ENCODE peak calls at places on chromosomes 5 and 9, in seven cellular contexts. One of them, this sample, is unnamed.

GRCh38 chr5:13218518-13218917 is 726.0 kb downstream of the DNAH5 start:
- ATAC-seq in naive thymus-derived CD4-positive, alpha-beta T cell: no peak
- ATAC-seq in upper lobe of left lung: no peak
- ATAC-seq in T-cell: no peak
- ATAC-seq in CD8-positive, alpha-beta T cell: no peak
- ATAC-seq in activated CD8-positive, alpha-beta T cell treated with anti-CD3 and anti-CD28 coated beads for 36 hours: no peak
- ATAC-seq in psoas muscle: no peak
- ATAC-seq in this sample: no peak

GRCh38 chr5:104088876-104089778 is 526.5 kb upstream of the NUDT12 start:
- ATAC-seq in naive thymus-derived CD4-positive, alpha-beta T cell: no peak
- ATAC-seq in upper lobe of left lung: no peak
- ATAC-seq in T-cell: no peak
- ATAC-seq in CD8-positive, alpha-beta T cell: no peak
- ATAC-seq in activated CD8-positive, alpha-beta T cell treated with anti-CD3 and anti-CD28 coated beads for 36 hours: no peak
- ATAC-seq in psoas muscle: no peak
- ATAC-seq in this sample: no peak

GRCh38 chr5:167592114-167592513 is 699.3 kb upstream of the WWC1 start:
- ATAC-seq in naive thymus-derived CD4-positive, alpha-beta T cell: no peak
- ATAC-seq in upper lobe of left lung: no peak
- ATAC-seq in T-cell: no peak
- ATAC-seq in CD8-positive, alpha-beta T cell: no peak
- ATAC-seq in activated CD8-positive, alpha-beta T cell treated with anti-CD3 and anti-CD28 coated beads for 36 hours: no peak
- ATAC-seq in psoas muscle: no peak
- ATAC-seq in this sample: no peak

GRCh38 chr5:143572671-143573070 is 169.2 kb upstream of the NR3C1 start:
- ATAC-seq in naive thymus-derived CD4-positive, alpha-beta T cell: no peak
- ATAC-seq in upper lobe of left lung: no peak
- ATAC-seq in T-cell: no peak
- ATAC-seq in CD8-positive, alpha-beta T cell: no peak
- ATAC-seq in activated CD8-positive, alpha-beta T cell treated with anti-CD3 and anti-CD28 coated beads for 36 hours: no peak
- ATAC-seq in psoas muscle: no peak
- ATAC-seq in this sample: no peak

GRCh38 chr5:169778622-169779596 is 141.8 kb downstream of the DOCK2 start:
- ATAC-seq in naive thymus-derived CD4-positive, alpha-beta T cell: no peak
- ATAC-seq in upper lobe of left lung: no peak
- ATAC-seq in T-cell: no peak
- ATAC-seq in CD8-positive, alpha-beta T cell: no peak
- ATAC-seq in activated CD8-positive, alpha-beta T cell treated with anti-CD3 and anti-CD28 coated beads for 36 hours: peak
- ATAC-seq in psoas muscle: no peak
- ATAC-seq in this sample: peak

GRCh38 chr5:112228672-112229071 is 190.4 kb downstream of the EPB41L4A start:
- ATAC-seq in naive thymus-derived CD4-positive, alpha-beta T cell: no peak
- ATAC-seq in upper lobe of left lung: peak
- ATAC-seq in T-cell: no peak
- ATAC-seq in CD8-positive, alpha-beta T cell: no peak
- ATAC-seq in activated CD8-positive, alpha-beta T cell treated with anti-CD3 and anti-CD28 coated beads for 36 hours: no peak
- ATAC-seq in psoas muscle: peak
- ATAC-seq in this sample: no peak

GRCh38 chr5:172722309-172722815 is 48.6 kb downstream of the DUSP1 start:
- ATAC-seq in naive thymus-derived CD4-positive, alpha-beta T cell: peak
- ATAC-seq in upper lobe of left lung: no peak
- ATAC-seq in T-cell: peak
- ATAC-seq in CD8-positive, alpha-beta T cell: peak
- ATAC-seq in activated CD8-positive, alpha-beta T cell treated with anti-CD3 and anti-CD28 coated beads for 36 hours: peak
- ATAC-seq in psoas muscle: no peak
- ATAC-seq in this sample: peak

GRCh38 chr5:122770479-122770878 is 4.4 kb upstream of the SNX2 start:
- ATAC-seq in naive thymus-derived CD4-positive, alpha-beta T cell: no peak
- ATAC-seq in upper lobe of left lung: no peak
- ATAC-seq in T-cell: no peak
- ATAC-seq in CD8-positive, alpha-beta T cell: no peak
- ATAC-seq in activated CD8-positive, alpha-beta T cell treated with anti-CD3 and anti-CD28 coated beads for 36 hours: no peak
- ATAC-seq in psoas muscle: no peak
- ATAC-seq in this sample: no peak

GRCh38 chr5:169280286-169280685 is 20.7 kb downstream of the SLIT3 start:
- ATAC-seq in naive thymus-derived CD4-positive, alpha-beta T cell: no peak
- ATAC-seq in upper lobe of left lung: no peak
- ATAC-seq in T-cell: no peak
- ATAC-seq in CD8-positive, alpha-beta T cell: no peak
- ATAC-seq in activated CD8-positive, alpha-beta T cell treated with anti-CD3 and anti-CD28 coated beads for 36 hours: no peak
- ATAC-seq in psoas muscle: no peak
- ATAC-seq in this sample: no peak

GRCh38 chr5:4005335-4005734 is 409.7 kb downstream of the IRX1 start:
- ATAC-seq in naive thymus-derived CD4-positive, alpha-beta T cell: no peak
- ATAC-seq in upper lobe of left lung: no peak
- ATAC-seq in T-cell: no peak
- ATAC-seq in CD8-positive, alpha-beta T cell: no peak
- ATAC-seq in activated CD8-positive, alpha-beta T cell treated with anti-CD3 and anti-CD28 coated beads for 36 hours: no peak
- ATAC-seq in psoas muscle: no peak
- ATAC-seq in this sample: no peak

GRCh38 chr5:150022163-150022540 is 21.6 kb downstream of the HMGXB3 start:
- ATAC-seq in naive thymus-derived CD4-positive, alpha-beta T cell: no peak
- ATAC-seq in upper lobe of left lung: no peak
- ATAC-seq in T-cell: no peak
- ATAC-seq in CD8-positive, alpha-beta T cell: no peak
- ATAC-seq in activated CD8-positive, alpha-beta T cell treated with anti-CD3 and anti-CD28 coated beads for 36 hours: no peak
- ATAC-seq in psoas muscle: peak
- ATAC-seq in this sample: no peak

GRCh38 chr9:27206041-27206440 is 90.9 kb downstream of the EQTN start:
- ATAC-seq in naive thymus-derived CD4-positive, alpha-beta T cell: no peak
- ATAC-seq in upper lobe of left lung: no peak
- ATAC-seq in T-cell: no peak
- ATAC-seq in CD8-positive, alpha-beta T cell: no peak
- ATAC-seq in activated CD8-positive, alpha-beta T cell treated with anti-CD3 and anti-CD28 coated beads for 36 hours: no peak
- ATAC-seq in psoas muscle: peak
- ATAC-seq in this sample: no peak

GRCh38 chr5:96407441-96407840 is 25.6 kb downstream of the PCSK1 start:
- ATAC-seq in naive thymus-derived CD4-positive, alpha-beta T cell: no peak
- ATAC-seq in upper lobe of left lung: no peak
- ATAC-seq in T-cell: no peak
- ATAC-seq in CD8-positive, alpha-beta T cell: no peak
- ATAC-seq in activated CD8-positive, alpha-beta T cell treated with anti-CD3 and anti-CD28 coated beads for 36 hours: no peak
- ATAC-seq in psoas muscle: no peak
- ATAC-seq in this sample: no peak

GRCh38 chr5:91146221-91146620 is 236.9 kb downstream of the ARRDC3 start:
- ATAC-seq in naive thymus-derived CD4-positive, alpha-beta T cell: peak
- ATAC-seq in upper lobe of left lung: no peak
- ATAC-seq in T-cell: no peak
- ATAC-seq in CD8-positive, alpha-beta T cell: no peak
- ATAC-seq in activated CD8-positive, alpha-beta T cell treated with anti-CD3 and anti-CD28 coated beads for 36 hours: no peak
- ATAC-seq in psoas muscle: no peak
- ATAC-seq in this sample: no peak

GRCh38 chr5:136114406-136115132 is 18.1 kb upstream of the SMAD5 start:
- ATAC-seq in naive thymus-derived CD4-positive, alpha-beta T cell: no peak
- ATAC-seq in upper lobe of left lung: no peak
- ATAC-seq in T-cell: no peak
- ATAC-seq in CD8-positive, alpha-beta T cell: no peak
- ATAC-seq in activated CD8-positive, alpha-beta T cell treated with anti-CD3 and anti-CD28 coated beads for 36 hours: no peak
- ATAC-seq in psoas muscle: no peak
- ATAC-seq in this sample: no peak

GRCh38 chr9:68834931-68835520 is 130.0 kb downstream of the PIP5K1B start:
- ATAC-seq in naive thymus-derived CD4-positive, alpha-beta T cell: no peak
- ATAC-seq in upper lobe of left lung: no peak
- ATAC-seq in T-cell: no peak
- ATAC-seq in CD8-positive, alpha-beta T cell: no peak
- ATAC-seq in activated CD8-positive, alpha-beta T cell treated with anti-CD3 and anti-CD28 coated beads for 36 hours: no peak
- ATAC-seq in psoas muscle: no peak
- ATAC-seq in this sample: no peak

GRCh38 chr5:122458278-122458872 is 146.3 kb downstream of the SNCAIP start:
- ATAC-seq in naive thymus-derived CD4-positive, alpha-beta T cell: no peak
- ATAC-seq in upper lobe of left lung: no peak
- ATAC-seq in T-cell: no peak
- ATAC-seq in CD8-positive, alpha-beta T cell: no peak
- ATAC-seq in activated CD8-positive, alpha-beta T cell treated with anti-CD3 and anti-CD28 coated beads for 36 hours: no peak
- ATAC-seq in psoas muscle: no peak
- ATAC-seq in this sample: no peak

GRCh38 chr5:111003623-111004022 is 67.9 kb upstream of the TSLP start:
- ATAC-seq in naive thymus-derived CD4-positive, alpha-beta T cell: no peak
- ATAC-seq in upper lobe of left lung: no peak
- ATAC-seq in T-cell: no peak
- ATAC-seq in CD8-positive, alpha-beta T cell: no peak
- ATAC-seq in activated CD8-positive, alpha-beta T cell treated with anti-CD3 and anti-CD28 coated beads for 36 hours: no peak
- ATAC-seq in psoas muscle: no peak
- ATAC-seq in this sample: no peak

GRCh38 chr5:54944364-54944763 is 41.0 kb downstream of the ESM1 start:
- ATAC-seq in naive thymus-derived CD4-positive, alpha-beta T cell: peak
- ATAC-seq in upper lobe of left lung: no peak
- ATAC-seq in T-cell: peak
- ATAC-seq in CD8-positive, alpha-beta T cell: peak
- ATAC-seq in activated CD8-positive, alpha-beta T cell treated with anti-CD3 and anti-CD28 coated beads for 36 hours: peak
- ATAC-seq in psoas muscle: no peak
- ATAC-seq in this sample: peak

GRCh38 chr5:173582198-173583092 is 34.0 kb downstream of the BOD1 start:
- ATAC-seq in naive thymus-derived CD4-positive, alpha-beta T cell: no peak
- ATAC-seq in upper lobe of left lung: no peak
- ATAC-seq in T-cell: no peak
- ATAC-seq in CD8-positive, alpha-beta T cell: no peak
- ATAC-seq in activated CD8-positive, alpha-beta T cell treated with anti-CD3 and anti-CD28 coated beads for 36 hours: no peak
- ATAC-seq in psoas muscle: peak
- ATAC-seq in this sample: no peak

GRCh38 chr5:2014058-2014610 is 131.4 kb upstream of the IRX4 start:
- ATAC-seq in naive thymus-derived CD4-positive, alpha-beta T cell: no peak
- ATAC-seq in upper lobe of left lung: no peak
- ATAC-seq in T-cell: no peak
- ATAC-seq in CD8-positive, alpha-beta T cell: no peak
- ATAC-seq in activated CD8-positive, alpha-beta T cell treated with anti-CD3 and anti-CD28 coated beads for 36 hours: no peak
- ATAC-seq in psoas muscle: no peak
- ATAC-seq in this sample: no peak

GRCh38 chr5:61455179-61456006 is 123.3 kb downstream of the ZSWIM6 start:
- ATAC-seq in naive thymus-derived CD4-positive, alpha-beta T cell: no peak
- ATAC-seq in upper lobe of left lung: no peak
- ATAC-seq in T-cell: no peak
- ATAC-seq in CD8-positive, alpha-beta T cell: no peak
- ATAC-seq in activated CD8-positive, alpha-beta T cell treated with anti-CD3 and anti-CD28 coated beads for 36 hours: no peak
- ATAC-seq in psoas muscle: no peak
- ATAC-seq in this sample: no peak

GRCh38 chr5:78540335-78541057 is 108.1 kb downstream of the LHFPL2 start:
- ATAC-seq in naive thymus-derived CD4-positive, alpha-beta T cell: peak
- ATAC-seq in upper lobe of left lung: no peak
- ATAC-seq in T-cell: no peak
- ATAC-seq in CD8-positive, alpha-beta T cell: no peak
- ATAC-seq in activated CD8-positive, alpha-beta T cell treated with anti-CD3 and anti-CD28 coated beads for 36 hours: no peak
- ATAC-seq in psoas muscle: peak
- ATAC-seq in this sample: no peak

GRCh38 chr5:53095931-53096525 is 13.5 kb downstream of the MOCS2 start:
- ATAC-seq in naive thymus-derived CD4-positive, alpha-beta T cell: peak
- ATAC-seq in upper lobe of left lung: peak
- ATAC-seq in T-cell: peak
- ATAC-seq in CD8-positive, alpha-beta T cell: peak
- ATAC-seq in activated CD8-positive, alpha-beta T cell treated with anti-CD3 and anti-CD28 coated beads for 36 hours: peak
- ATAC-seq in psoas muscle: no peak
- ATAC-seq in this sample: peak

GRCh38 chr9:136386018-136386417 is 12.5 kb upstream of the CARD9 start:
- ATAC-seq in naive thymus-derived CD4-positive, alpha-beta T cell: no peak
- ATAC-seq in upper lobe of left lung: no peak
- ATAC-seq in T-cell: no peak
- ATAC-seq in CD8-positive, alpha-beta T cell: no peak
- ATAC-seq in activated CD8-positive, alpha-beta T cell treated with anti-CD3 and anti-CD28 coated beads for 36 hours: no peak
- ATAC-seq in psoas muscle: no peak
- ATAC-seq in this sample: peak

GRCh38 chr9:107737987-107738743 is 248.6 kb upstream of the KLF4 start:
- ATAC-seq in naive thymus-derived CD4-positive, alpha-beta T cell: no peak
- ATAC-seq in upper lobe of left lung: peak
- ATAC-seq in T-cell: no peak
- ATAC-seq in CD8-positive, alpha-beta T cell: no peak
- ATAC-seq in activated CD8-positive, alpha-beta T cell treated with anti-CD3 and anti-CD28 coated beads for 36 hours: no peak
- ATAC-seq in psoas muscle: peak
- ATAC-seq in this sample: no peak

GRCh38 chr9:134807726-134808125 is 72.9 kb upstream of the FCN2 start:
- ATAC-seq in naive thymus-derived CD4-positive, alpha-beta T cell: no peak
- ATAC-seq in upper lobe of left lung: no peak
- ATAC-seq in T-cell: no peak
- ATAC-seq in CD8-positive, alpha-beta T cell: no peak
- ATAC-seq in activated CD8-positive, alpha-beta T cell treated with anti-CD3 and anti-CD28 coated beads for 36 hours: no peak
- ATAC-seq in psoas muscle: peak
- ATAC-seq in this sample: no peak

GRCh38 chr5:119355636-119356383 is at the start of gene TNFAIP8:
- ATAC-seq in naive thymus-derived CD4-positive, alpha-beta T cell: peak
- ATAC-seq in upper lobe of left lung: peak
- ATAC-seq in T-cell: peak
- ATAC-seq in CD8-positive, alpha-beta T cell: peak
- ATAC-seq in activated CD8-positive, alpha-beta T cell treated with anti-CD3 and anti-CD28 coated beads for 36 hours: peak
- ATAC-seq in psoas muscle: peak
- ATAC-seq in this sample: peak

GRCh38 chr5:178576591-178577351 is 13.4 kb downstream of the COL23A1 start:
- ATAC-seq in naive thymus-derived CD4-positive, alpha-beta T cell: no peak
- ATAC-seq in upper lobe of left lung: peak
- ATAC-seq in T-cell: no peak
- ATAC-seq in CD8-positive, alpha-beta T cell: no peak
- ATAC-seq in activated CD8-positive, alpha-beta T cell treated with anti-CD3 and anti-CD28 coated beads for 36 hours: no peak
- ATAC-seq in psoas muscle: peak
- ATAC-seq in this sample: no peak

GRCh38 chr5:83925952-83926351 is 205.3 kb upstream of the HAPLN1 start:
- ATAC-seq in naive thymus-derived CD4-positive, alpha-beta T cell: no peak
- ATAC-seq in upper lobe of left lung: no peak
- ATAC-seq in T-cell: no peak
- ATAC-seq in CD8-positive, alpha-beta T cell: no peak
- ATAC-seq in activated CD8-positive, alpha-beta T cell treated with anti-CD3 and anti-CD28 coated beads for 36 hours: no peak
- ATAC-seq in psoas muscle: no peak
- ATAC-seq in this sample: no peak

GRCh38 chr5:36751881-36752280 is 124.7 kb upstream of the NIPBL start:
- ATAC-seq in naive thymus-derived CD4-positive, alpha-beta T cell: peak
- ATAC-seq in upper lobe of left lung: no peak
- ATAC-seq in T-cell: no peak
- ATAC-seq in CD8-positive, alpha-beta T cell: no peak
- ATAC-seq in activated CD8-positive, alpha-beta T cell treated with anti-CD3 and anti-CD28 coated beads for 36 hours: no peak
- ATAC-seq in psoas muscle: no peak
- ATAC-seq in this sample: no peak

This sample was measured in activated T-helper 17 cell treated with anti-CD3 and anti-CD28 coated beads, Interleukin-2, amount 50 U/mL, for 72 hours.